ENCODE peak calls at places on chromosomes 5 and 9, in ten cellular contexts. P, M, U, W, A, Z, S, R, B and J are unnamed samples.

GRCh38 chr9:115855458-115856133 is 298.0 kb upstream of the PAPPA start:
- DNase-seq in P (peak; percentile 65), M (no peak), U (no peak), W (no peak), A (no peak), Z (no peak), S (peak; percentile 13), R (no peak), B (no peak), J (no peak)

GRCh38 chr9:128836509-128837145 is 7.0 kb upstream of the SPOUT1 start:
- DNase-seq in P (no peak), M (no peak), U (no peak), W (no peak), A (no peak), Z (no peak), S (no peak), R (no peak), B (no peak), J (no peak)

GRCh38 chr9:34793428-34793827 is 83.5 kb upstream of the CCL21 start:
- DNase-seq in P (no peak), M (no peak), U (peak; percentile 30), W (no peak), A (no peak), Z (no peak), S (no peak), R (no peak), B (no peak), J (no peak)

GRCh38 chr9:124812401-124813016 is 35.6 kb downstream of the OLFML2A start:
- DNase-seq in P (peak; percentile 16), M (peak; percentile 94), U (no peak), W (no peak), A (no peak), Z (peak; percentile 95), S (peak; percentile 75), R (no peak), B (peak; percentile 98), J (no peak)

GRCh38 chr9:5321058-5321457 is 16.5 kb upstream of the RLN2 start:
- DNase-seq in P (no peak), M (no peak), U (no peak), W (no peak), A (no peak), Z (no peak), S (peak; percentile 1), R (no peak), B (no peak), J (no peak)

GRCh38 chr9:93114169-93114983 is 18.4 kb downstream of the CARD19 start:
- DNase-seq in P (no peak), M (no peak), U (no peak), W (no peak), A (peak; percentile 14), Z (no peak), S (no peak), R (no peak), B (no peak), J (no peak)

GRCh38 chr9:135087489-135087791 is at the start of gene OLFM1:
- DNase-seq in P (peak; percentile 92), M (peak; percentile 64), U (peak; percentile 74), W (peak; percentile 82), A (no peak), Z (no peak), S (peak; percentile 63), R (no peak), B (no peak), J (peak; percentile 81)

GRCh38 chr5:135608761-135609443 is 30.1 kb upstream of the CXCL14 start:
- DNase-seq in P (no peak), M (no peak), U (no peak), W (no peak), A (no peak), Z (no peak), S (no peak), R (no peak), B (no peak), J (peak; percentile 4)

DNA sequence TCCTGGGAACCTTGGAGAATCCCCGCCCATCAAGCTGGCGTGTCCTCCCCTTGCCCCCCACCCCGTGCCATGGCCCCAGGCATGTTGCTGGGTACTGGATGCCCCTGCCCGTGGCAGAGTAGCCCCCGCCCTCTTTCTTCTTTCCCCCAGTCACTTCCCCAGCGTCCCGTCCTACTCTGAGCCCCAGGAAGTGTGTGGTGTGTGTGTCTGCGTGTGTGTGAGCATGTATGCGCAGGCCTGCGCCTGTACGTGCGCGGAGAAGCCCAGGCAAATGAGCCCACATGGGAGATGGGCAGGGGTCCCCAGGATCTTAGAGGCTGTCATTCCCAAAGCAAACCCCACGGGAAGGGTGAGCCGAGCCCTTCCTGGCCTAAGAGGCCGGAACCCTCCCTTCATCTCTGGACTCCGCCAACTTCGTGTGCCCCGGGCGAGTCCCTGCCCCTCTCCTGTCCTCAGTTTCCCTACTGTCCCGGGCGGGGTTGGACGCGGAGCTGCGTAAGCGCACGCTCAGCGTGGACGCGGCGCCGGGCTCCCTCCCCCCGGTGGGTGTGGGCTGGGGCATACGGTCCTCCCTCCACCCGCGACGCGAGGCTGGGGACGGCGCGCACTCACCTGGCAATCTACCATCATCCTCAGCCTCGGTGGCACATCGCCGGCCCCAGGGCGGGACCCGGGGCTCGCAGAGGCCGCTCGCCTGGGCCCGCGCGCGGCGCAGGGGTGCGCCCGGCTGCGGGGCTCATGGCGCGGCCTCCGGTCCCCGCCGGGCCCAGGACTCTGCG is 15.2 kb downstream of the GBGT1 start:
- DNase-seq in P (peak; percentile 48), M (peak; percentile 25), U (no peak), W (peak; percentile 70), A (no peak), Z (no peak), S (peak; percentile 30), R (peak; percentile 60), B (no peak), J (no peak)
- TF ChIP-seq CTCF in P (no peak), M (no peak), U (no peak), W (no peak), A (no peak), Z (no peak), S (no peak), R (no peak), B (no peak), J (no peak)

GRCh38 chr5:178839319-178839704 is 20.4 kb upstream of the ZNF354B start:
- DNase-seq in P (peak; percentile 82), M (no peak), U (no peak), W (no peak), A (no peak), Z (no peak), S (peak; percentile 47), R (peak; percentile 35), B (no peak), J (no peak)
- TF ChIP-seq CTCF in P (peak; percentile 73), M (no peak), U (no peak), W (peak; percentile 79), A (no peak), Z (no peak), S (peak; percentile 60), R (no peak), B (peak; percentile 6), J (peak; percentile 77)

GRCh38 chr5:9160747-9161146 is 385.1 kb downstream of the SEMA5A start:
- DNase-seq in P (no peak), M (no peak), U (no peak), W (no peak), A (no peak), Z (no peak), S (no peak), R (no peak), B (no peak), J (no peak)

GRCh38 chr5:9157020-9157419 is 388.9 kb downstream of the SEMA5A start:
- DNase-seq in P (no peak), M (no peak), U (no peak), W (no peak), A (no peak), Z (no peak), S (no peak), R (no peak), B (no peak), J (no peak)

GRCh38 chr5:9151671-9152427 is 394.0 kb downstream of the SEMA5A start:
- DNase-seq in P (no peak), M (no peak), U (no peak), W (no peak), A (no peak), Z (no peak), S (no peak), R (no peak), B (no peak), J (no peak)

DNA sequence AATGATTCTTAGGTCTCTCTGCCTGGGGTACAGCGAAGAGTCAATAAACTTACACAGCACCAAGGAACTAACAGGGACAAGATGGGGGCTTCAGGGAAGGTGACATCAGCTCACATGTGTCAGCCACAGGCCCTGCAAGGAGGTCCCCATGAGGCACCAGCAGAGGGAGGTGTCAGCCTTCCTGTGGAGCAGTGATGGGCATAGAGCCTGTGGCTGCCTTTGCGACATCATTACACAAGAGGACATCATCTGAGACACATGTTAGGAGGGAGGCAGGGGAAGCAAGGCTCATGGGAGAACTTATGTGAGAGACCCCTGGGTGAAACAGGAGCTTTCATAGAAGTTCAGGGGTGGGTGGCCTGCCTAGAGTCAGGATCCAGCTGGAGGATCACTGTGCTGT is 389.6 kb downstream of the SEMA5A start:
- DNase-seq in P (peak; percentile 74), M (peak; percentile 79), U (peak; percentile 21), W (no peak), A (no peak), Z (peak; percentile 30), S (peak; percentile 63), R (no peak), B (no peak), J (no peak)
- TF ChIP-seq CTCF in P (peak; percentile 65), M (peak; percentile 58), U (peak; percentile 15), W (peak; percentile 39), A (peak; percentile 12), Z (peak; percentile 52), S (peak; percentile 48), R (no peak), B (peak; percentile 64), J (peak; percentile 61)

GRCh38 chr9:107281164-107281563 is 1.9 kb upstream of the RAD23B start:
- DNase-seq in P (no peak), M (no peak), U (no peak), W (no peak), A (no peak), Z (no peak), S (no peak), R (no peak), B (no peak), J (no peak)

GRCh38 chr9:107284636-107285035 is 1.6 kb downstream of the RAD23B start:
- DNase-seq in P (no peak), M (no peak), U (no peak), W (no peak), A (no peak), Z (no peak), S (no peak), R (no peak), B (no peak), J (no peak)

GRCh38 chr9:107282268-107282667 is 811 bp upstream of the RAD23B start:
- DNase-seq in P (no peak), M (no peak), U (no peak), W (no peak), A (no peak), Z (no peak), S (no peak), R (no peak), B (no peak), J (no peak)

GRCh38 chr9:107283621-107284616 is 840 bp downstream of the RAD23B start:
- DNase-seq in P (peak; percentile 92), M (peak; percentile 57), U (peak; percentile 52), W (peak; percentile 74), A (peak; percentile 45), Z (peak; percentile 29), S (peak; percentile 64), R (peak; percentile 64), B (no peak), J (peak; percentile 78)

DNA sequence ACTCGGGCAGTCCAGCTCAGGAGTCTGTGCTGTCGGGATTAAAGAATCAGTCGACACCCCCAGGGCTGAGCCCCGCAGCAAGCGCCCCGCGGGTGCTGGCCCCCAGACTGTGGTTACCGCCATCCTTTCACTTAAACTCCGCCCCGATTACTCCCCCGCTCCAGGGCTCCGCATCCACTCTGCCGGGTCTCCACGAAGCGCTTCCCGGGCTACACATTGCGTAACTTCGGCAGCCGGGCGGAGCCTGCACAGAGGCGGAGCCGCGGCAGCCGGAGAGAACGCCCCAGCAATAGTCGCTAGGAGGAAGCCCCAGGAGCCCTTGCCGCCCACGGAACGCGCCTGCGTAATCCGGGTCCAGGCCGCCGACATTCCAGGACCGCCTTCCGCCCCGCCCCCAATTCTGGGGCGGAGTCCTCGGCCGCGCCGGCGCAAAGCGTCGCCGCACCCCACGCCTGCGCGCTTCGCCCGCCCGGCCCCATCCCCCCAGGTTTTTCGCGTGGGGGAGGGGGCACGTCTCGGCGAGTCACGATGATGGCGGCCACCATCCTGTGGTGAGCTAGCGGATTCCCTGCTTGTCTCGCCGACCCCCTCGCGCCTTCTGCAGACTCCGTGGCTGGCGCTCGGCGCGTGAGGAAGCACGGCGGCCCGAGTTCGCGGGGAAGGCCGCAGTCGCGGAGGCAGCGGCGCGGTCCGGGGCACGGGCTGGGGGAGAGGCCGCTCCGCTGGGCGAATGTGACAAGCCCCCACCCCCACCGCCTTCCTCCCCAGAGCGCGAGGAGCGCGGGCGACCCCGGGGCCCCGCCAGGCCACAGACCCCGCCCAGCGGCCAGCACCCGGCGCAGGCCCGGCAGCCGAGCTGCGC is at the start of gene RAD23B:
- DNase-seq in P (peak; percentile 99), M (peak; percentile 99), U (peak; percentile 97), W (peak; percentile 99), A (peak; percentile 97), Z (peak; percentile 97), S (peak; percentile 99), R (peak; percentile 99), B (peak; percentile 89), J (peak; percentile 99)
- TF ChIP-seq CTCF in P (no peak), M (no peak), U (no peak), W (no peak), A (no peak), Z (no peak), S (no peak), R (no peak), B (no peak), J (no peak)